ENCODE peak calls at places on chromosomes 13 and 19, in six cellular contexts. I is RCC 7860, U is B cell, L is activated T-cell treated with anti-CD3 and anti-CD28 coated beads for 1 hour, W is cardiac fibroblast, A is amniotic stem cell. S is an unnamed sample.

GRCh38 chr19:41850381-41850780 is 5.5 kb downstream of the DMRTC2 start:
- DNase-seq in I (no peak), U (no peak), L (no peak), W (no peak), A (no peak), S (no peak)

GRCh38 chr19:46413262-46414031 is at the start of gene CCDC8:
- DNase-seq in I (no peak), U (no peak), L (no peak), W (peak; percentile 85), A (peak; percentile 44), S (peak; percentile 72)

GRCh38 chr19:5959260-5960004 is 18.5 kb downstream of the RANBP3 start:
- DNase-seq in I (no peak), U (no peak), L (no peak), W (no peak), A (no peak), S (no peak)

GRCh38 chr19:2175742-2176141 is 12.0 kb downstream of the DOT1L start:
- DNase-seq in I (no peak), U (no peak), L (no peak), W (no peak), A (no peak), S (no peak)

GRCh38 chr13:43200307-43200706 is 176.9 kb downstream of the DNAJC15 start:
- DNase-seq in I (no peak), U (no peak), L (no peak), W (no peak), A (no peak), S (no peak)

GRCh38 chr19:54136086-54136863 is 1.3 kb upstream of the CNOT3 start:
- DNase-seq in I (no peak), U (no peak), L (no peak), W (peak; percentile 8), A (no peak), S (no peak)

GRCh38 chr13:111049791-111050538 is 65.1 kb upstream of the ARHGEF7 start:
- DNase-seq in I (no peak), U (peak; percentile 26), L (no peak), W (peak; percentile 49), A (no peak), S (no peak)

GRCh38 chr13:78241278-78241919 is 322.8 kb upstream of the EDNRB start:
- DNase-seq in I (no peak), U (peak; percentile 19), L (no peak), W (peak; percentile 67), A (peak; percentile 6), S (peak; percentile 69)

GRCh38 chr19:46481187-46481586 is 9.8 kb upstream of the PNMA8A start:
- DNase-seq in I (no peak), U (no peak), L (no peak), W (peak; percentile 21), A (no peak), S (no peak)

GRCh38 chr19:13007292-13008045 is 12.2 kb downstream of the NFIX start:
- DNase-seq in I (no peak), U (no peak), L (no peak), W (no peak), A (no peak), S (no peak)

GRCh38 chr19:48933382-48933932 is at the start of gene DHDH:
- DNase-seq in I (peak; percentile 8), U (peak; percentile 88), L (peak; percentile 77), W (peak; percentile 35), A (peak; percentile 28), S (peak; percentile 89)

GRCh38 chr13:50572129-50572528 is 271.4 kb downstream of the DLEU7 start:
- DNase-seq in I (no peak), U (no peak), L (no peak), W (no peak), A (no peak), S (no peak)

GRCh38 chr19:460877-461609 is at the start of gene SHC2:
- DNase-seq in I (no peak), U (no peak), L (no peak), W (no peak), A (no peak), S (peak; percentile 88)

GRCh38 chr13:100673831-100674362 is 698 bp downstream of the TMTC4 start:
- DNase-seq in I (peak; percentile 73), U (peak; percentile 34), L (peak; percentile 19), W (peak; percentile 92), A (peak; percentile 28), S (peak; percentile 80)

GRCh38 chr19:6671960-6672359 is 2.0 kb upstream of the TNFSF14 start:
- DNase-seq in I (no peak), U (no peak), L (no peak), W (no peak), A (no peak), S (no peak)

GRCh38 chr19:42366676-42367075 is 23.4 kb downstream of the CNFN start:
- DNase-seq in I (no peak), U (no peak), L (no peak), W (no peak), A (no peak), S (no peak)

GRCh38 chr19:48798937-48799336 is 11.9 kb downstream of the BCAT2 start:
- DNase-seq in I (no peak), U (no peak), L (no peak), W (peak; percentile 35), A (no peak), S (no peak)

GRCh38 chr13:41765813-41766212 is 195.1 kb downstream of the VWA8 start:
- DNase-seq in I (no peak), U (no peak), L (no peak), W (peak; percentile 49), A (no peak), S (no peak)

GRCh38 chr19:44072543-44073401 is 813 bp downstream of the ZNF284 start:
- DNase-seq in I (no peak), U (peak; percentile 11), L (no peak), W (peak; percentile 18), A (no peak), S (peak; percentile 42)

GRCh38 chr13:109802936-109803335 is 16.6 kb upstream of the IRS2 start:
- DNase-seq in I (no peak), U (no peak), L (no peak), W (no peak), A (no peak), S (no peak)

GRCh38 chr13:79522583-79522982 is 41.6 kb downstream of the NDFIP2 start:
- DNase-seq in I (no peak), U (no peak), L (no peak), W (peak; percentile 77), A (no peak), S (no peak)

GRCh38 chr19:40945645-40946044 is 45.4 kb upstream of the CYP2B6 start:
- DNase-seq in I (no peak), U (no peak), L (no peak), W (no peak), A (no peak), S (no peak)

GRCh38 chr19:18896421-18896841 is 473 bp upstream of the CERS1 start:
- DNase-seq in I (no peak), U (no peak), L (no peak), W (no peak), A (no peak), S (peak; percentile 69)

GRCh38 chr13:95341441-95341840 is 40.2 kb upstream of the ABCC4 start:
- DNase-seq in I (no peak), U (no peak), L (no peak), W (peak; percentile 21), A (no peak), S (no peak)

GRCh38 chr13:51645154-51645650 is 60.9 kb downstream of the WDFY2 start:
- DNase-seq in I (peak; percentile 41), U (peak; percentile 65), L (no peak), W (peak; percentile 94), A (no peak), S (no peak)

GRCh38 chr19:18650468-18651001 is 13.7 kb downstream of the KLHL26 start:
- DNase-seq in I (no peak), U (no peak), L (no peak), W (peak; percentile 70), A (no peak), S (no peak)

GRCh38 chr19:39858541-39858940 is 12.4 kb upstream of the FBL start:
- DNase-seq in I (no peak), U (no peak), L (no peak), W (no peak), A (no peak), S (no peak)

GRCh38 chr13:46551410-46552301 is 1.3 kb upstream of the LRCH1 start:
- DNase-seq in I (peak; percentile 70), U (peak; percentile 74), L (peak; percentile 58), W (peak; percentile 82), A (peak; percentile 48), S (peak; percentile 80)

GRCh38 chr13:110853235-110853721 is 61.6 kb downstream of the ANKRD10 start:
- DNase-seq in I (no peak), U (no peak), L (no peak), W (peak; percentile 47), A (no peak), S (no peak)

GRCh38 chr13:23140492-23140891 is 40.3 kb upstream of the SGCG start:
- DNase-seq in I (peak; percentile 17), U (no peak), L (no peak), W (peak; percentile 36), A (no peak), S (no peak)

GRCh38 chr13:40476175-40476958 is 190.1 kb downstream of the FOXO1 start:
- DNase-seq in I (no peak), U (no peak), L (no peak), W (peak; percentile 50), A (no peak), S (no peak)

GRCh38 chr13:58018020-58018419 is 386.5 kb downstream of the PCDH17 start:
- DNase-seq in I (no peak), U (no peak), L (no peak), W (no peak), A (no peak), S (no peak)

GRCh38 chr19:10699650-10700335 is 1.4 kb upstream of the QTRT1 start:
- DNase-seq in I (peak; percentile 49), U (peak; percentile 76), L (peak; percentile 58), W (peak; percentile 81), A (peak; percentile 24), S (peak; percentile 56)